ENCODE peak calls at places on chromosomes 6 and 20, in seven cellular contexts. S is heart left ventricle, Z is stomach, J is SK-N-SH, A is heart right ventricle, F is AG04450, M is esophagus squamous epithelium. Q is an unnamed sample.

GRCh38 chr20:59042151-59042795 is at the start of gene PRELID3B:
- DNase-seq in S (peak; percentile 44), Z (no peak), J (peak; percentile 69), A (no peak), F (no peak), M (no peak), Q (peak; percentile 31)

GRCh38 chr6:24125980-24126379 is at the start of gene NRSN1:
- DNase-seq in S (no peak), Z (no peak), J (peak; percentile 92), A (no peak), F (no peak), M (no peak), Q (no peak)

GRCh38 chr6:67252663-67253062 is 1382.4 kb upstream of the ADGRB3 start:
- DNase-seq in S (no peak), Z (no peak), J (peak; percentile 45), A (no peak), F (no peak), M (no peak), Q (no peak)

GRCh38 chr6:134374486-134374885 is 56.6 kb upstream of the SGK1 start:
- DNase-seq in S (peak; percentile 42), Z (no peak), J (no peak), A (no peak), F (no peak), M (no peak), Q (peak; percentile 39)

GRCh38 chr6:2773450-2773849 is 8.3 kb downstream of the WRNIP1 start:
- DNase-seq in S (no peak), Z (no peak), J (no peak), A (no peak), F (no peak), M (no peak), Q (no peak)

GRCh38 chr20:38873050-38873581 is 53.1 kb upstream of the FAM83D start:
- DNase-seq in S (no peak), Z (no peak), J (no peak), A (no peak), F (no peak), M (no peak), Q (peak; percentile 48)

GRCh38 chr6:157469378-157469777 is 88.4 kb downstream of the ZDHHC14 start:
- DNase-seq in S (no peak), Z (no peak), J (no peak), A (no peak), F (no peak), M (no peak), Q (no peak)

GRCh38 chr20:49132995-49133451 is 55.1 kb downstream of the STAU1 start:
- DNase-seq in S (no peak), Z (no peak), J (peak; percentile 49), A (no peak), F (peak; percentile 50), M (no peak), Q (no peak)

GRCh38 chr20:36462440-36463211 is 78.7 kb upstream of the MYL9 start:
- DNase-seq in S (peak; percentile 86), Z (peak; percentile 36), J (peak; percentile 59), A (peak; percentile 68), F (no peak), M (no peak), Q (peak; percentile 93)

GRCh38 chr6:107784669-107785068 is 39.4 kb downstream of the SCML4 start:
- DNase-seq in S (no peak), Z (no peak), J (no peak), A (no peak), F (no peak), M (no peak), Q (no peak)

GRCh38 chr20:47785321-47785899 is at the start of gene SULF2:
- DNase-seq in S (peak; percentile 43), Z (peak; percentile 32), J (peak; percentile 77), A (peak; percentile 65), F (no peak), M (no peak), Q (no peak)

GRCh38 chr6:403659-404655 is 12.4 kb downstream of the IRF4 start:
- DNase-seq in S (no peak), Z (no peak), J (no peak), A (no peak), F (no peak), M (no peak), Q (no peak)
- H3K4me3 ChIP-seq in S (no peak overlapping the region), Z (no peak overlapping the region), J (no peak overlapping the region), A (no peak overlapping the region), F (no peak overlapping the region), M (no peak overlapping the region), Q (no peak overlapping the region)

GRCh38 chr20:56202493-56203077 is 45.9 kb upstream of the MC3R start:
- DNase-seq in S (no peak), Z (no peak), J (peak; percentile 44), A (no peak), F (no peak), M (no peak), Q (no peak)

GRCh38 chr20:56204206-56204605 is 44.3 kb upstream of the MC3R start:
- DNase-seq in S (no peak), Z (no peak), J (no peak), A (no peak), F (no peak), M (no peak), Q (no peak)

GRCh38 chr20:56205350-56205749 is 43.2 kb upstream of the MC3R start:
- DNase-seq in S (no peak), Z (no peak), J (no peak), A (no peak), F (no peak), M (no peak), Q (no peak)

GRCh38 chr20:56195946-56196345 is 52.6 kb upstream of the MC3R start:
- DNase-seq in S (no peak), Z (no peak), J (no peak), A (no peak), F (no peak), M (no peak), Q (no peak)

DNA sequence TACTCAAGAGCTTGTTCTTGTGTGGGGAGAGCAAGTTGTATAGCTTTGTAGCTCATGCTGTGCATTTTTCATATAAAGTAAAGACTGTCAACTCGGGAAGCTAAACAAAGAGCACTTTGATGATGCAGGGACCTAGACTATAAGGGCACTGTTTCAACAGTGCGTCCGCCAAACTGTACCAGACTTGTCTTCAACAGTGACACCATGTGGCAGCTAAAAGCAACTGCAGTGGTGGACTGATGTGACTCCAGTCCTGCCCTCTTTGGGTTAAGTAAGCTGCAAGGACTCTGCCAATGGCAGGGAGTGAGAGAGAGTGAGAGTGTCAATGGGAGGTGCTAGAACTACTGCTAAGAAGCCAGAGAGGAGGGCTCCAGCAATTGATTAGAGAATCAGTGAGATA is 48.1 kb upstream of the MC3R start:
- DNase-seq in S (no peak), Z (no peak), J (no peak), A (no peak), F (no peak), M (no peak), Q (no peak)
- TF ChIP-seq CTCF in S (no peak), Z (no peak), J (peak; percentile 31), A (no peak), F (no peak), M (no peak), Q (no peak)

DNA sequence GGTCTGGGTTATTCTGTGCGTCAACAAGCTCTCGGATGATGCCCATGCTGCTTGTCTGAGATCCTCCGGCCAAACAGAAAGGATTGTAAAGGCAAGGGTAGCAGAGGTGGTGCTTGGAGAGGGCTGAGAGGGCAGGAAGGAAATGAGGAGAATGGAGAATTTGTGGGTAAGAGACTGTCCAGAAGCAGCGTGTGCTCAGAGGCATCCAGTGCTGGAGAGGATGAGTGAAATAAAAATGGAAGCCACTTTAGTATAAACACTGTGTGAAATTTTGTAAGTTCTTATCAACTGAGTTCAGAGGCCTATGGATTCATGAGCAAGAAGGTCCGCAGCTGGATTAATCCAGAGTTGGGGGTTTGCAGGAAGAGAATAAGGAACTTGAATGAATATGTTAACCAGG is 59.5 kb downstream of the ADGRG6 start:
- DNase-seq in S (no peak), Z (no peak), J (no peak), A (no peak), F (no peak), M (no peak), Q (no peak)
- H3K27ac ChIP-seq in S (no peak overlapping the region), Z (no peak overlapping the region), J (peak overlapping the region; percentile 87), A (no peak overlapping the region), F (peak overlapping the region; percentile 55), M (no peak overlapping the region), Q (no peak overlapping the region)

GRCh38 chr6:145349950-145350510 is 385.3 kb downstream of the EPM2A start:
- DNase-seq in S (no peak), Z (no peak), J (no peak), A (no peak), F (no peak), M (no peak), Q (no peak)
- H3K4me3 ChIP-seq in S (no peak overlapping the region), Z (no peak overlapping the region), J (no peak overlapping the region), A (no peak overlapping the region), F (no peak overlapping the region), M (no peak overlapping the region), Q (no peak overlapping the region)

GRCh38 chr20:50713677-50714101 is 17.7 kb upstream of the PARD6B start:
- DNase-seq in S (no peak), Z (peak; percentile 60), J (no peak), A (no peak), F (no peak), M (no peak), Q (no peak)
- TF ChIP-seq CTCF in S (peak; percentile 45), Z (no peak), J (peak; percentile 43), A (peak; percentile 7), F (peak; percentile 73), M (peak; percentile 22), Q (peak; percentile 37)

GRCh38 chr6:105675715-105676397 is 273.0 kb upstream of the PREP start:
- DNase-seq in S (no peak), Z (no peak), J (peak; percentile 12), A (no peak), F (peak; percentile 37), M (no peak), Q (no peak)
- H3K27ac ChIP-seq in S (no peak overlapping the region), Z (no peak overlapping the region), J (peak overlapping the region; percentile 83), A (no peak overlapping the region), F (no peak overlapping the region), M (no peak overlapping the region), Q (no peak overlapping the region)

GRCh38 chr6:47414517-47415167 is 62.9 kb upstream of the CD2AP start:
- DNase-seq in S (no peak), Z (no peak), J (no peak), A (no peak), F (no peak), M (no peak), Q (no peak)
- H3K4me3 ChIP-seq in S (peak overlapping the region; percentile 49), Z (peak overlapping the region; percentile 45), J (peak overlapping the region; percentile 45), A (peak overlapping the region; percentile 47), F (peak overlapping the region; percentile 49), M (peak overlapping the region; percentile 40), Q (peak overlapping the region; percentile 51)

Q was measured in tibial artery.